ENCODE peak calls at places on chromosomes 2 and 18, in six cellular contexts. One of them, this sample, is unnamed.

GRCh38 chr2:64127119-64127518 is 17.1 kb downstream of the PELI1 start:
- DNase-seq in LNCaP clone FGC: no peak
- DNase-seq in choroid plexus epithelial cell: no peak
- DNase-seq in fibroblast of the aortic adventitia: no peak
- DNase-seq in HFF-Myc: no peak
- DNase-seq in astrocyte of the cerebellum: no peak
- DNase-seq in this sample: no peak

GRCh38 chr2:48240912-48241311 is 289.0 kb upstream of the STON1 start:
- DNase-seq in LNCaP clone FGC: no peak
- DNase-seq in choroid plexus epithelial cell: no peak
- DNase-seq in fibroblast of the aortic adventitia: no peak
- DNase-seq in HFF-Myc: no peak
- DNase-seq in astrocyte of the cerebellum: no peak
- DNase-seq in this sample: no peak

GRCh38 chr2:158619496-158619895 is 162.7 kb downstream of the PKP4 start:
- DNase-seq in LNCaP clone FGC: peak
- DNase-seq in choroid plexus epithelial cell: peak
- DNase-seq in fibroblast of the aortic adventitia: peak
- DNase-seq in HFF-Myc: no peak
- DNase-seq in astrocyte of the cerebellum: peak
- DNase-seq in this sample: peak

GRCh38 chr2:107717666-107718065 is 109.0 kb upstream of the RGPD4 start:
- DNase-seq in LNCaP clone FGC: no peak
- DNase-seq in choroid plexus epithelial cell: no peak
- DNase-seq in fibroblast of the aortic adventitia: no peak
- DNase-seq in HFF-Myc: no peak
- DNase-seq in astrocyte of the cerebellum: no peak
- DNase-seq in this sample: no peak

GRCh38 chr2:69917854-69918253 is 2.9 kb downstream of the MXD1 start:
- DNase-seq in LNCaP clone FGC: no peak
- DNase-seq in choroid plexus epithelial cell: peak
- DNase-seq in fibroblast of the aortic adventitia: peak
- DNase-seq in HFF-Myc: no peak
- DNase-seq in astrocyte of the cerebellum: peak
- DNase-seq in this sample: peak

GRCh38 chr2:202378001-202378400 is 1.9 kb downstream of the BMPR2 start:
- DNase-seq in LNCaP clone FGC: no peak
- DNase-seq in choroid plexus epithelial cell: no peak
- DNase-seq in fibroblast of the aortic adventitia: peak
- DNase-seq in HFF-Myc: no peak
- DNase-seq in astrocyte of the cerebellum: no peak
- DNase-seq in this sample: no peak

GRCh38 chr2:123080331-123080730 is 944.8 kb upstream of the CNTNAP5 start:
- DNase-seq in LNCaP clone FGC: no peak
- DNase-seq in choroid plexus epithelial cell: peak
- DNase-seq in fibroblast of the aortic adventitia: no peak
- DNase-seq in HFF-Myc: no peak
- DNase-seq in astrocyte of the cerebellum: no peak
- DNase-seq in this sample: no peak

GRCh38 chr2:163264376-163264775 is 425.8 kb upstream of the KCNH7 start:
- DNase-seq in LNCaP clone FGC: no peak
- DNase-seq in choroid plexus epithelial cell: peak
- DNase-seq in fibroblast of the aortic adventitia: peak
- DNase-seq in HFF-Myc: no peak
- DNase-seq in astrocyte of the cerebellum: no peak
- DNase-seq in this sample: peak

GRCh38 chr2:132448771-132449170 is 32.2 kb downstream of the GPR39 start:
- DNase-seq in LNCaP clone FGC: no peak
- DNase-seq in choroid plexus epithelial cell: peak
- DNase-seq in fibroblast of the aortic adventitia: peak
- DNase-seq in HFF-Myc: no peak
- DNase-seq in astrocyte of the cerebellum: no peak
- DNase-seq in this sample: peak

GRCh38 chr2:236101311-236101950 is 66.8 kb downstream of the GBX2 start:
- DNase-seq in LNCaP clone FGC: no peak
- DNase-seq in choroid plexus epithelial cell: no peak
- DNase-seq in fibroblast of the aortic adventitia: no peak
- DNase-seq in HFF-Myc: no peak
- DNase-seq in astrocyte of the cerebellum: no peak
- DNase-seq in this sample: no peak

GRCh38 chr2:102483086-102483485 is 10.1 kb downstream of the SLC9A4 start:
- DNase-seq in LNCaP clone FGC: no peak
- DNase-seq in choroid plexus epithelial cell: no peak
- DNase-seq in fibroblast of the aortic adventitia: no peak
- DNase-seq in HFF-Myc: no peak
- DNase-seq in astrocyte of the cerebellum: no peak
- DNase-seq in this sample: no peak

GRCh38 chr2:124145982-124146381 is 120.9 kb downstream of the CNTNAP5 start:
- DNase-seq in LNCaP clone FGC: no peak
- DNase-seq in choroid plexus epithelial cell: no peak
- DNase-seq in fibroblast of the aortic adventitia: no peak
- DNase-seq in HFF-Myc: no peak
- DNase-seq in astrocyte of the cerebellum: no peak
- DNase-seq in this sample: no peak

GRCh38 chr18:36724591-36725001 is 104.2 kb downstream of the TPGS2 start:
- DNase-seq in LNCaP clone FGC: no peak
- DNase-seq in choroid plexus epithelial cell: peak
- DNase-seq in fibroblast of the aortic adventitia: peak
- DNase-seq in HFF-Myc: no peak
- DNase-seq in astrocyte of the cerebellum: no peak
- DNase-seq in this sample: peak

GRCh38 chr2:105777506-105778343 is 33.0 kb downstream of the NCK2 start:
- DNase-seq in LNCaP clone FGC: no peak
- DNase-seq in choroid plexus epithelial cell: no peak
- DNase-seq in fibroblast of the aortic adventitia: no peak
- DNase-seq in HFF-Myc: no peak
- DNase-seq in astrocyte of the cerebellum: no peak
- DNase-seq in this sample: no peak

GRCh38 chr2:156341482-156342251 is 9.1 kb upstream of the NR4A2 start:
- DNase-seq in LNCaP clone FGC: no peak
- DNase-seq in choroid plexus epithelial cell: peak
- DNase-seq in fibroblast of the aortic adventitia: peak
- DNase-seq in HFF-Myc: peak
- DNase-seq in astrocyte of the cerebellum: peak
- DNase-seq in this sample: peak

GRCh38 chr2:79389475-79389874 is 123.4 kb upstream of the CTNNA2 start:
- DNase-seq in LNCaP clone FGC: no peak
- DNase-seq in choroid plexus epithelial cell: no peak
- DNase-seq in fibroblast of the aortic adventitia: no peak
- DNase-seq in HFF-Myc: no peak
- DNase-seq in astrocyte of the cerebellum: no peak
- DNase-seq in this sample: no peak

GRCh38 chr2:220143336-220143735 is 515.9 kb downstream of the SLC4A3 start:
- DNase-seq in LNCaP clone FGC: no peak
- DNase-seq in choroid plexus epithelial cell: peak
- DNase-seq in fibroblast of the aortic adventitia: peak
- DNase-seq in HFF-Myc: peak
- DNase-seq in astrocyte of the cerebellum: peak
- DNase-seq in this sample: peak

GRCh38 chr2:145038041-145038525 is 518.2 kb upstream of the ZEB2 start:
- DNase-seq in LNCaP clone FGC: no peak
- DNase-seq in choroid plexus epithelial cell: peak
- DNase-seq in fibroblast of the aortic adventitia: no peak
- DNase-seq in HFF-Myc: no peak
- DNase-seq in astrocyte of the cerebellum: no peak
- DNase-seq in this sample: no peak

GRCh38 chr2:157990173-157990572 is 111.5 kb upstream of the UPP2 start:
- DNase-seq in LNCaP clone FGC: no peak
- DNase-seq in choroid plexus epithelial cell: no peak
- DNase-seq in fibroblast of the aortic adventitia: no peak
- DNase-seq in HFF-Myc: no peak
- DNase-seq in astrocyte of the cerebellum: no peak
- DNase-seq in this sample: no peak

GRCh38 chr2:220279372-220279771 is 651.9 kb downstream of the SLC4A3 start:
- DNase-seq in LNCaP clone FGC: no peak
- DNase-seq in choroid plexus epithelial cell: peak
- DNase-seq in fibroblast of the aortic adventitia: peak
- DNase-seq in HFF-Myc: no peak
- DNase-seq in astrocyte of the cerebellum: no peak
- DNase-seq in this sample: peak

GRCh38 chr2:96152301-96153165 is 7.3 kb upstream of the DUSP2 start:
- DNase-seq in LNCaP clone FGC: no peak
- DNase-seq in choroid plexus epithelial cell: no peak
- DNase-seq in fibroblast of the aortic adventitia: no peak
- DNase-seq in HFF-Myc: no peak
- DNase-seq in astrocyte of the cerebellum: no peak
- DNase-seq in this sample: no peak

GRCh38 chr2:167140767-167141166 is 252.5 kb downstream of the XIRP2 start:
- DNase-seq in LNCaP clone FGC: no peak
- DNase-seq in choroid plexus epithelial cell: peak
- DNase-seq in fibroblast of the aortic adventitia: peak
- DNase-seq in HFF-Myc: peak
- DNase-seq in astrocyte of the cerebellum: peak
- DNase-seq in this sample: peak

GRCh38 chr2:117958186-117958585 is 55.7 kb downstream of the CCDC93 start:
- DNase-seq in LNCaP clone FGC: peak
- DNase-seq in choroid plexus epithelial cell: peak
- DNase-seq in fibroblast of the aortic adventitia: peak
- DNase-seq in HFF-Myc: no peak
- DNase-seq in astrocyte of the cerebellum: no peak
- DNase-seq in this sample: peak

GRCh38 chr2:239163306-239164070 is 237.3 kb downstream of the HDAC4 start:
- DNase-seq in LNCaP clone FGC: no peak
- DNase-seq in choroid plexus epithelial cell: no peak
- DNase-seq in fibroblast of the aortic adventitia: no peak
- DNase-seq in HFF-Myc: no peak
- DNase-seq in astrocyte of the cerebellum: no peak
- DNase-seq in this sample: no peak

GRCh38 chr18:25244170-25244569 is 107.8 kb downstream of the ZNF521 start:
- DNase-seq in LNCaP clone FGC: no peak
- DNase-seq in choroid plexus epithelial cell: no peak
- DNase-seq in fibroblast of the aortic adventitia: no peak
- DNase-seq in HFF-Myc: no peak
- DNase-seq in astrocyte of the cerebellum: no peak
- DNase-seq in this sample: no peak

GRCh38 chr2:155010925-155011324 is 312.4 kb downstream of the KCNJ3 start:
- DNase-seq in LNCaP clone FGC: no peak
- DNase-seq in choroid plexus epithelial cell: no peak
- DNase-seq in fibroblast of the aortic adventitia: no peak
- DNase-seq in HFF-Myc: no peak
- DNase-seq in astrocyte of the cerebellum: no peak
- DNase-seq in this sample: no peak

GRCh38 chr2:218755198-218755566 is 26.8 kb upstream of the CYP27A1 start:
- DNase-seq in LNCaP clone FGC: no peak
- DNase-seq in choroid plexus epithelial cell: no peak
- DNase-seq in fibroblast of the aortic adventitia: no peak
- DNase-seq in HFF-Myc: no peak
- DNase-seq in astrocyte of the cerebellum: no peak
- DNase-seq in this sample: no peak

GRCh38 chr2:149329068-149329467 is 1.3 kb upstream of the LYPD6 start:
- DNase-seq in LNCaP clone FGC: no peak
- DNase-seq in choroid plexus epithelial cell: no peak
- DNase-seq in fibroblast of the aortic adventitia: no peak
- DNase-seq in HFF-Myc: no peak
- DNase-seq in astrocyte of the cerebellum: no peak
- DNase-seq in this sample: no peak

GRCh38 chr2:77566131-77566530 is 44.0 kb upstream of the LRRTM4 start:
- DNase-seq in LNCaP clone FGC: no peak
- DNase-seq in choroid plexus epithelial cell: no peak
- DNase-seq in fibroblast of the aortic adventitia: no peak
- DNase-seq in HFF-Myc: no peak
- DNase-seq in astrocyte of the cerebellum: no peak
- DNase-seq in this sample: no peak

GRCh38 chr2:65057391-65058052 is 1.3 kb downstream of the CEP68 start:
- DNase-seq in LNCaP clone FGC: no peak
- DNase-seq in choroid plexus epithelial cell: peak
- DNase-seq in fibroblast of the aortic adventitia: peak
- DNase-seq in HFF-Myc: peak
- DNase-seq in astrocyte of the cerebellum: peak
- DNase-seq in this sample: peak

GRCh38 chr2:60054571-60055340 is 498.7 kb downstream of the BCL11A start:
- DNase-seq in LNCaP clone FGC: no peak
- DNase-seq in choroid plexus epithelial cell: no peak
- DNase-seq in fibroblast of the aortic adventitia: no peak
- DNase-seq in HFF-Myc: no peak
- DNase-seq in astrocyte of the cerebellum: no peak
- DNase-seq in this sample: no peak

GRCh38 chr2:9768388-9768787 is 74.9 kb upstream of the TAF1B start:
- DNase-seq in LNCaP clone FGC: no peak
- DNase-seq in choroid plexus epithelial cell: peak
- DNase-seq in fibroblast of the aortic adventitia: no peak
- DNase-seq in HFF-Myc: no peak
- DNase-seq in astrocyte of the cerebellum: no peak
- DNase-seq in this sample: no peak
- TF ChIP-seq CTCF in LNCaP clone FGC: no peak
- TF ChIP-seq CTCF in choroid plexus epithelial cell: peak
- TF ChIP-seq CTCF in fibroblast of the aortic adventitia: no peak
- TF ChIP-seq CTCF in HFF-Myc: peak
- TF ChIP-seq CTCF in astrocyte of the cerebellum: peak
- TF ChIP-seq CTCF in this sample: no peak

GRCh38 chr2:26314243-26314642 is 31.7 kb upstream of the SELENOI start:
- DNase-seq in LNCaP clone FGC: no peak
- DNase-seq in choroid plexus epithelial cell: no peak
- DNase-seq in fibroblast of the aortic adventitia: no peak
- DNase-seq in HFF-Myc: no peak
- DNase-seq in astrocyte of the cerebellum: no peak
- DNase-seq in this sample: no peak
- TF ChIP-seq CTCF in LNCaP clone FGC: no peak
- TF ChIP-seq CTCF in choroid plexus epithelial cell: no peak
- TF ChIP-seq CTCF in fibroblast of the aortic adventitia: no peak
- TF ChIP-seq CTCF in HFF-Myc: no peak
- TF ChIP-seq CTCF in astrocyte of the cerebellum: no peak
- TF ChIP-seq CTCF in this sample: no peak

DNA sequence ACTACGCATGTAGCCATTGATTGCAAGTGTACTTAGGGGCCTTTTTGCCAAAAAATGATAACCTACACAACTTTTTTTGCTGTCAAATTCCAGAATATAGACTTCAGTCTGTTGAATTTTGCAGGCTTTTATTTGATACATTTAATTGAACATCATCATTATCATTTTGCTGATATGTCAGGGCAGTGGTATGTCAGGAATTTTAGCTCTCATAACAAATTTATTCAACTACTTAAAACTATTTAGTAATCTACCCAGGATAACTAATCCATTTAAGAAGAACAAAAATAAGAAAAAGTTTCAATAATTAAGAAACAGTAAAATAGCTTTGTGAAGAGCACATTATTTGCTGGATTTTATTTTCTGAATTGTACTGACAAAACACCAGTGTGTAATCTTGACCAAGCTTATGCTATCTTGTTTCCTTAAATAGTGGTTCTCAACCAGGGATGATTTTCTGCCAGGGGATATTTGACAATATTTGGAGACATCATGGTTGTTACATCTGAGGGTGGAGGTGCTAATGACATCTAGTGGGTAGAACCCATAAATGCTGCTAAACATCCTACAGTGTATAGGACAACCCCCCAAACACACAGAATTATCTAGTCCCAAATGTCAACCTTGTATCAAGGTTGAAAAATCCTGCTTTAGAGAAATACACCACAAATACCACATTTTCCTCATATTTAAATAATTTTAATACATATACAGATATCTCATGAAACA is 12.1 kb upstream of the TTN start:
- DNase-seq in LNCaP clone FGC: no peak
- DNase-seq in choroid plexus epithelial cell: peak
- DNase-seq in fibroblast of the aortic adventitia: peak
- DNase-seq in HFF-Myc: no peak
- DNase-seq in astrocyte of the cerebellum: no peak
- DNase-seq in this sample: peak
- TF ChIP-seq CTCF in LNCaP clone FGC: no peak
- TF ChIP-seq CTCF in choroid plexus epithelial cell: no peak
- TF ChIP-seq CTCF in fibroblast of the aortic adventitia: no peak
- TF ChIP-seq CTCF in HFF-Myc: no peak
- TF ChIP-seq CTCF in astrocyte of the cerebellum: no peak
- TF ChIP-seq CTCF in this sample: no peak

GRCh38 chr18:21740724-21741510 is at the start of gene MIB1:
- DNase-seq in LNCaP clone FGC: no peak
- DNase-seq in choroid plexus epithelial cell: peak
- DNase-seq in fibroblast of the aortic adventitia: peak
- DNase-seq in HFF-Myc: peak
- DNase-seq in astrocyte of the cerebellum: peak
- DNase-seq in this sample: no peak
- TF ChIP-seq CTCF in LNCaP clone FGC: no peak
- TF ChIP-seq CTCF in choroid plexus epithelial cell: no peak
- TF ChIP-seq CTCF in fibroblast of the aortic adventitia: no peak
- TF ChIP-seq CTCF in HFF-Myc: no peak
- TF ChIP-seq CTCF in astrocyte of the cerebellum: no peak
- TF ChIP-seq CTCF in this sample: no peak